ENCODE peak calls at places on chromosomes 6 and 20, in five cellular contexts. H is GM12878, W is K562, C is HCT116, K is SK-N-SH. I is an unnamed sample.

GRCh38 chr20:36866681-36867485 is 9.1 kb upstream of the TLDC2 start:
- DNase-seq in H (no peak), W (no peak), C (no peak), K (no peak), I (no peak)

GRCh38 chr6:14721103-14721758 is 524.6 kb upstream of the JARID2 start:
- DNase-seq in H (no peak), W (no peak), C (no peak), K (no peak), I (no peak)

GRCh38 chr6:42368156-42368555 is 83.6 kb downstream of the TRERF1 start:
- DNase-seq in H (no peak), W (no peak), C (no peak), K (no peak), I (no peak)

GRCh38 chr6:2140438-2141128 is 104.8 kb downstream of the GMDS start:
- DNase-seq in H (no peak), W (no peak), C (no peak), K (no peak), I (no peak)

GRCh38 chr6:30518505-30518850 is 29.2 kb downstream of the HLA-E start:
- DNase-seq in H (no peak), W (no peak), C (no peak), K (no peak), I (no peak)

GRCh38 chr6:164345856-164346496 is 931.5 kb downstream of the QKI start:
- DNase-seq in H (no peak), W (no peak), C (no peak), K (no peak), I (no peak)

GRCh38 chr20:52457826-52458225 is 266.2 kb upstream of the ZFP64 start:
- DNase-seq in H (no peak), W (no peak), C (no peak), K (no peak), I (no peak)

GRCh38 chr20:46631212-46631869 is 19.9 kb downstream of the SLC13A3 start:
- DNase-seq in H (no peak), W (no peak), C (no peak), K (no peak), I (no peak)

GRCh38 chr20:54650201-54650722 is 174.9 kb downstream of the DOK5 start:
- DNase-seq in H (no peak), W (no peak), C (no peak), K (no peak), I (no peak)

GRCh38 chr20:36854343-36855240 is 21.3 kb upstream of the TLDC2 start:
- DNase-seq in H (no peak), W (peak; percentile 59), C (no peak), K (no peak), I (no peak)

GRCh38 chr20:45967551-45968080 is 4.4 kb downstream of the ZNF335 start:
- DNase-seq in H (no peak), W (no peak), C (no peak), K (no peak), I (no peak)

GRCh38 chr6:144262470-144263369 is 22.4 kb upstream of the UTRN start:
- DNase-seq in H (no peak), W (no peak), C (no peak), K (no peak), I (no peak)

GRCh38 chr6:32973934-32974333 is 5.5 kb downstream of the BRD2 start:
- DNase-seq in H (no peak), W (peak; percentile 66), C (no peak), K (peak; percentile 54), I (no peak)

GRCh38 chr20:32535316-32535952 is 49.7 kb downstream of the NOL4L start:
- DNase-seq in H (no peak), W (peak; percentile 35), C (no peak), K (no peak), I (no peak)

GRCh38 chr20:21280496-21281016 is 22.6 kb upstream of the XRN2 start:
- DNase-seq in H (no peak), W (no peak), C (no peak), K (no peak), I (no peak)

GRCh38 chr6:84618836-84619235 is 145.6 kb downstream of the TBX18 start:
- DNase-seq in H (no peak), W (no peak), C (no peak), K (no peak), I (no peak)

GRCh38 chr6:36235309-36235708 is 34.6 kb upstream of the PNPLA1 start:
- DNase-seq in H (no peak), W (no peak), C (no peak), K (no peak), I (no peak)

GRCh38 chr6:134512946-134513345 is 195.0 kb upstream of the SGK1 start:
- DNase-seq in H (no peak), W (no peak), C (no peak), K (no peak), I (no peak)
- TF ChIP-seq JUND in H (no peak), W (no peak), C (no peak), K (no peak), I (no peak)

GRCh38 chr6:118813795-118814194 is 80.2 kb upstream of the ASF1A start:
- DNase-seq in H (no peak), W (no peak), C (no peak), K (no peak), I (no peak)
- TF ChIP-seq JUND in H (no peak), W (no peak), C (no peak), K (no peak), I (no peak)

GRCh38 chr6:73394577-73395354 is at the start of gene DDX43:
- DNase-seq in H (no peak), W (no peak), C (no peak), K (peak; percentile 29), I (no peak)
- TF ChIP-seq JUND in H (no peak), W (no peak), C (no peak), K (no peak), I (no peak)

GRCh38 chr6:27678449-27678848 is 205.5 kb upstream of the ZNF184 start:
- DNase-seq in H (no peak), W (no peak), C (no peak), K (no peak), I (no peak)
- TF ChIP-seq JUND in H (no peak), W (no peak), C (no peak), K (no peak), I (no peak)

DNA sequence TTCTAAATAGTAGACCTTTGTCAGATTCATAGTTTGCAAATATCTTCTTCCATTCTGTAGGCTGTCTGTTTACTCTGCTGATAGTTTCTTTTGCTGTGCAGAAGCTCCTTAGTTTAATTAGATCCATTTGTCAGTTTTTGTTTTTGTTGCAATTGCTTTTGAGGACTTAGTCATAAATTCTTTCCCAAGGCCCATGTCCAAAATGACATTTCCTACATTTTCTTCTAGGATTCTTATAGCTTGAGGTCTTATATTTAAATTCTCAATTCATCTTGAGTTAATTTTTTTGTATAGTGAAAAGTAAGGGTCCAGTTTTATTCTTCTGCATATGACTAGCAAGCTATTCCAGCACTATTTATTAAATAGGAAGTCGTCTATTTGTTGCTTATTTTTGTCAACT is 287.0 kb downstream of the PACRG start:
- DNase-seq in H (no peak), W (no peak), C (no peak), K (no peak), I (no peak)
- TF ChIP-seq JUND in H (no peak), W (no peak), C (no peak), K (no peak), I (no peak)

DNA sequence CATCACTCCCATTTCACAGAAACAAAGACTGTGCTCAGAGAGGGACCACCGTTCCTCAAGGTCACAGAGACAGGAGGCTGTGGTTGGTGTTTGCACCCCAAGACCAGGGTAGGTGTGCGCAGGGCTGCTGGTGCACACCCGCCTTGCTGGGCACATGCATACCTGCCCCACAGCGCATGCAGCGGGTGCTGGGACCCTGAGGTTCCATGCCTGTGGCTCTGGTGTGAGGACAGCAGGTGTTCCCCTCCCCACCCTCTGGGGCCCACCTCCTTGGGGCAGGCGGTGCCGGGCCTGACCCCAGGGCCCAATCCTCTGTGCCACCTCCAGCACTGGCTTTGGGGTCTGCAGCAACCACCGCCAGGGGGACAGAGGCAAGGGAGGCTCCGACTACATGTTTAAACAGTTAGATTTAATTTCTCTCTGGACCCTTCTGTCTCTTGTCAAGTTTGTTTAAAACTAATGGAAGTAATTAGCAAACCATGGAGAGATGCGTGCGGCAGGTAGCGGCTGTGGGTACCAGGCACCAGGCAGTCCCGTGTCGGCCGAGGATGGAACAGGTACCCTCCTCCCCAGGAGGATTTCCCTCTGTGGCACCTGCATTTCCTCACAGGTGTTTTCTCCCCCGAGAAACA is 327.8 kb downstream of the TAF4 start:
- DNase-seq in H (no peak), W (no peak), C (no peak), K (no peak), I (no peak)
- TF ChIP-seq JUND in H (no peak), W (no peak), C (no peak), K (no peak), I (no peak)